ENCODE peak calls at places on chromosome 19, in nine cellular contexts. K, B, C, F, Z, P, X, M and I are unnamed samples.

GRCh38 chr19:424546-424945 is 15.6 kb upstream of the C2CD4C start:
- DNase-seq in K (no peak), P (no peak), C (no peak), M (no peak), F (no peak), B (no peak), X (no peak), Z (no peak), I (no peak)

GRCh38 chr19:35041548-35042055 is at the start of gene HPN:
- DNase-seq in M (no peak), P (peak), B (no peak), F (no peak), K (peak), X (peak), Z (no peak), C (no peak), I (no peak)

GRCh38 chr19:29988351-29988750 is 46.3 kb downstream of the URI1 start:
- DNase-seq in K (no peak), B (no peak), F (no peak), P (no peak), M (no peak), Z (no peak), C (no peak), X (no peak), I (no peak)

GRCh38 chr19:55464039-55464668 is 397 bp downstream of the C19orf85 start:
- DNase-seq in F (no peak), B (no peak), K (no peak), C (no peak), M (no peak), X (no peak), P (no peak), Z (no peak), I (no peak)

GRCh38 chr19:58581227-58582141 is 8.3 kb upstream of the MZF1 start:
- DNase-seq in Z (peak), C (peak), K (peak), P (peak), F (peak), M (peak), B (peak), X (peak), I (no peak)

GRCh38 chr19:5109560-5109959 is 140.6 kb downstream of the KDM4B start:
- DNase-seq in Z (no peak), K (no peak), X (no peak), B (no peak), P (no peak), M (no peak), F (no peak), C (no peak), I (no peak)

GRCh38 chr19:35355851-35356460 is 2.3 kb upstream of the FFAR3 start:
- DNase-seq in M (no peak), K (no peak), X (peak), P (peak), C (no peak), Z (no peak), B (no peak), F (no peak), I (no peak)

GRCh38 chr19:47157455-47158321 is 27.1 kb downstream of the SAE1 start:
- DNase-seq in C (no peak), Z (peak), B (peak), K (peak), P (no peak), M (no peak), F (no peak), X (no peak), I (no peak)

GRCh38 chr19:37506387-37507166 is at the start of gene ZNF793:
- DNase-seq in K (peak), P (peak), Z (peak), C (peak), B (peak), F (no peak), M (peak), X (peak), I (peak)

GRCh38 chr19:33664744-33665143 is 43.0 kb downstream of the CHST8 start:
- DNase-seq in M (no peak), F (no peak), Z (no peak), X (no peak), K (no peak), C (no peak), P (no peak), B (no peak), I (no peak)

GRCh38 chr19:45632468-45633196 is 6.6 kb downstream of the EML2 start:
- DNase-seq in Z (peak), P (peak), F (peak), K (peak), C (no peak), M (no peak), B (peak), X (peak), I (no peak)

GRCh38 chr19:40377876-40378385 is 12.1 kb downstream of the HIPK4 start:
- DNase-seq in B (no peak), M (no peak), C (no peak), K (no peak), X (no peak), P (no peak), Z (no peak), F (no peak), I (no peak)

GRCh38 chr19:37964109-37964508 is 57.1 kb downstream of the SIPA1L3 start:
- DNase-seq in C (no peak), M (no peak), P (no peak), B (no peak), K (no peak), X (no peak), F (no peak), Z (no peak), I (no peak)

GRCh38 chr19:4369888-4370260 is 26.5 kb downstream of the MPND start:
- DNase-seq in F (no peak), P (no peak), M (no peak), K (no peak), C (no peak), B (peak), X (no peak), Z (no peak), I (no peak)

GRCh38 chr19:43674630-43674982 is 4.6 kb upstream of the PLAUR start:
- DNase-seq in K (peak), M (no peak), P (no peak), X (no peak), B (peak), C (no peak), F (no peak), Z (no peak), I (no peak)

GRCh38 chr19:33429891-33430673 is 56.6 kb downstream of the CEBPG start:
- DNase-seq in F (no peak), X (peak), B (no peak), K (no peak), C (no peak), Z (no peak), M (no peak), P (peak), I (no peak)

GRCh38 chr19:30106417-30107095 is 164.5 kb downstream of the URI1 start:
- DNase-seq in P (no peak), X (no peak), F (no peak), K (no peak), Z (no peak), M (no peak), C (no peak), B (no peak), I (no peak)

GRCh38 chr19:3006075-3006767 is 22.9 kb downstream of the TLE2 start:
- DNase-seq in P (no peak), K (no peak), M (no peak), Z (no peak), B (no peak), F (no peak), C (no peak), X (no peak), I (no peak)

GRCh38 chr19:39402417-39403297 is 4.0 kb upstream of the ZFP36 start:
- DNase-seq in C (peak), F (peak), X (peak), B (peak), P (peak), Z (peak), K (peak), M (peak), I (peak)

GRCh38 chr19:35088514-35088913 is 27.1 kb upstream of the FXYD3 start:
- DNase-seq in Z (no peak), K (no peak), C (no peak), F (peak), X (no peak), M (no peak), B (no peak), P (no peak), I (no peak)

GRCh38 chr19:48363500-48363809 is 285 bp downstream of the TMEM143 start:
- DNase-seq in C (peak), F (no peak), Z (no peak), P (no peak), B (no peak), K (no peak), X (no peak), M (no peak), I (no peak)
- TF ChIP-seq POLR2A in C (no peak), F (no peak), Z (no peak), P (no peak), B (peak), K (no peak), X (no peak), M (no peak), I (no peak)

GRCh38 chr19:41518141-41518540 is 57.8 kb upstream of the CEACAM21 start:
- DNase-seq in P (no peak), Z (no peak), F (no peak), M (no peak), B (no peak), X (no peak), C (no peak), K (no peak), I (no peak)

GRCh38 chr19:41527079-41527478 is 48.9 kb upstream of the CEACAM21 start:
- DNase-seq in C (no peak), B (no peak), F (no peak), P (no peak), K (no peak), M (no peak), Z (no peak), X (no peak), I (no peak)

DNA sequence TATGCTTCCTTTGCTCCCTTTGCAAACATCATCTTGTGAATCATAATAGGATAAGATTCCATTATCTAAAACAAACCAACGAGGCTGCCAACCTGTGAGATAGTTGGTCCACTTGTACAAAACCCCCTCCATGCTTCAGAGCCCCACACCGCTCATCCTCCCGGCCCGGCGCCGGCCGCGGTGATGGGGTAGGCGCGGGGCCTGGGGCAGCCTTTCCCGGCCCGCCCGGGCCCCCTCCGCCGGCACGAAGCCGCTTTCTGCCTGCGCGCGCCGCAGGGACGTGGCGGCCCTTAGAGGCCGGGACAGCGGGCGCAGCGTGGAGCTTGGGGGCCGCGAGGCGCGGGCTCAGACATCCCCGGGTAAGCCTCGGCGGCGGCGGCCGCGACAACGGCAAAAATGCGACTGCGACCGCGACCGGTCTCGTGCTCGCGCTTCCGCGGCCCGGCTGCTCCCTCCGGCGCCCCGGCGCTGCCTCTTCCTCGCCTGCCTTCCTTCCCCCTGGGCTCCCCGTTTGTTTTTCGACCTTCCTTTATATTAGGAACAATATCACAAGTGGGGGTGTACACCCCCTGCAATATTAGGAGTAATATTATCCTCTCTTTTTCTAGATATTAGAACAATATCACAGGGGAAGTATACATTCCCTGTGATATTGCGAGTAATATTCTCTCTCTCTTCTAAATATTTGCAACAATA is 54.0 kb upstream of the CEACAM21 start:
- DNase-seq in M (no peak), P (no peak), X (no peak), C (no peak), Z (no peak), B (no peak), K (no peak), F (no peak), I (no peak)
- H3K4me3 ChIP-seq in M (peak), P (no peak), X (peak), C (peak), Z (peak), B (no peak), K (no peak), F (peak), I (peak)

GRCh38 chr19:1807030-1807694 is 4.9 kb downstream of the ATP8B3 start:
- DNase-seq in C (no peak), M (no peak), B (no peak), K (no peak), P (no peak), Z (no peak), F (no peak), X (no peak), I (no peak)
- H3K27ac ChIP-seq in C (no peak), M (no peak), B (no peak), K (no peak), P (no peak), Z (no peak), F (no peak), X (no peak), I (no peak)

DNA sequence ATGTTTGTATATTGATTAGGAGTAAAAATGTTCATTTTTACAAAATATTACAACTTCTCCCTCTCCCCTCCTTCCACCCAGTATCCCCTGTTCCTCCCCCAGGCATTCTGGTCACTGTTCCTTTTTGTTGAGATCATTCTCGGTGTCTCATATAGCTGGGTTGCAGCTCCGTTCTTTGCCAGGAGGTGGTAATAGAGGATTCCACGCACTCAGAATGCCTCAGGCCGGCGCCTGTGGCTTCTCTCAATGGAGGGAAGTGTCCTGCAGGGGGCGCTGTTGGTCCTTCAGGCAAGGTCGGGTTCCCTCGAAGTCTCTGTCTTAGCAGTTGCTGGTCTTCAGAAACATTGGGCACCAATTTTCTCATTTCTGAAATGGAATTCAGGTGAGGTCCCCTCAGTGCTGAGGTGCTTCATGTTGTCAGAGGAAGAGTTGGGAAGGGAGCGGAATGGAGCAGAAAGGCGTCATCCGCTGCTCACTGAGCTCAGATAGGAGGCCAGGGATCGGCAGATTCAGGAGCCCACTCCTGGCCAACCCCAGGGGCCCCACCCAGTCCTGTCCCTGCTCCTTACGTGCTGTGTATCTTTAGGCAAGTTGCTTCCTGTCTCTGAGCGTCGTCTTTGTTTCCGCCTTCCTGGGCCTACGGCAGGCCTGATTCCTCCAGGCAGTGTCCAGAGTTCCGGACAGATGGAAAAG is 10.3 kb upstream of the GARIN5A start:
- DNase-seq in P (no peak), B (no peak), X (no peak), K (no peak), M (no peak), F (no peak), Z (no peak), C (no peak), I (no peak)
- TF ChIP-seq POLR2A in P (no peak), B (no peak), X (no peak), K (no peak), M (no peak), F (no peak), Z (no peak), C (no peak), I (no peak)

DNA sequence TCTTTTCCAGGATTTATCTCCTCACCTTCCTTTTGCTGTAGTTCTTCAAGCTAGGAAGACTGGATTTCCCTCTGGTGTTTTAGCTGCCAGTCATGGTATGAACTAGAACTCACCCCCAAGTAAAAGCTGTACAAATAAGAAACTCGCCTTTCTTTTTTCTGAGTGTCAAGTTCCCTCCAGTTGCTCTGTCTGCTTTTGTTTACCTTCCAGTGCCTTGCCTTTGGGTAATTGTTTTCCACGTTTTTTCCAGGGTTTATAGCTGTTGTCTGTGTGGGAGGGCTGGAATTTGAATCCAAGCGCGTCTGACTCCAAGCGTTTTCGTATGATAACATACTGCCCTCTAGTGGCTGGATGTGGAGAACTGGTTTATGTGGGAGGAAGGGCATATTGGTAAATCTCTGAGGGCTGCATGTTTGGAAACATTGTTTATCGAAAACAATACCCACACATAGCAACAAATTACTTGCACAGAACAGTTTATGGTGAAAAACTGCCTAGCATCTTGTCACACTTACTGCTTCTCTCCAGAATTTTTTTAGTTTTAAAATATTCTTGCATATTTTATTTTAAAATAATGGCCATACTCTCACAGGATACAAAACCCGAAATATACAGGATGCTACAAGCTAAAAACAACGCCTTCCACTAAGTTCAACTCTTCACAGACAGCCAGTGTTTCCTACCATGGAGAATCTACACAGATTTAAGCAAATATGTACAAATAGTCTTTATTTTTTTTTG is 19.2 kb downstream of the RCN3 start:
- DNase-seq in B (peak), P (no peak), K (peak), Z (peak), M (peak), F (peak), C (no peak), X (no peak), I (no peak)
- H3K4me3 ChIP-seq in B (no peak), P (no peak), K (no peak), Z (no peak), M (no peak), F (peak), C (peak), X (no peak), I (no peak)

GRCh38 chr19:16293133-16294085 is 31.2 kb upstream of the KLF2 start:
- DNase-seq in Z (peak), B (peak), P (peak), K (peak), M (peak), X (peak), C (peak), F (peak), I (no peak)

GRCh38 chr19:16290692-16291091 is 33.9 kb upstream of the KLF2 start:
- DNase-seq in X (no peak), B (no peak), Z (no peak), C (no peak), M (no peak), P (no peak), K (no peak), F (no peak), I (no peak)

GRCh38 chr19:16288544-16288943 is 36.1 kb upstream of the KLF2 start:
- DNase-seq in K (no peak), M (no peak), C (no peak), Z (no peak), P (no peak), X (no peak), B (peak), F (no peak), I (no peak)

GRCh38 chr19:16285769-16286564 is 38.7 kb upstream of the KLF2 start:
- DNase-seq in M (no peak), F (no peak), B (no peak), P (peak), C (no peak), Z (no peak), X (no peak), K (no peak), I (no peak)

DNA sequence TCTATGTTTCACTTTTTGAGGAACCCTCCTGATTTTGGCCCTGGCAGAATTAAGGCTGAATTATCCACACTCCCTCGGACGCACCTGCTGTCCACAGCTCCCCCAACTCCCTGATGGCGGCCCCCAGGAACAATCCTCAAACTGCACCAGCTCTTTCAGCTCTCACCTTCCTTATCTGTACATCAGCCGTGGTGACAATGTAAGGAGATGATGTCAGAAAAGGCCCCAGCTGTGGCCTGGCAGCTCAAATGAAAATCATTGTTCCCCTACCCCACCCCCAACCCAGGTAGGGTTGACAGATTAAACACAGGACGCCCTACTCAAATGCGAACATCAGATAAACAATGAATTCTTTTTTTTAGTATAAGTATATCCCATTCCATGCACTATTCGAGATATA is 35.0 kb upstream of the KLF2 start:
- DNase-seq in M (no peak), K (no peak), C (no peak), F (no peak), X (no peak), Z (no peak), P (no peak), B (no peak), I (no peak)
- H3K27ac ChIP-seq in M (no peak), K (no peak), C (no peak), F (no peak), X (no peak), Z (no peak), P (no peak), B (no peak), I (no peak)

DNA sequence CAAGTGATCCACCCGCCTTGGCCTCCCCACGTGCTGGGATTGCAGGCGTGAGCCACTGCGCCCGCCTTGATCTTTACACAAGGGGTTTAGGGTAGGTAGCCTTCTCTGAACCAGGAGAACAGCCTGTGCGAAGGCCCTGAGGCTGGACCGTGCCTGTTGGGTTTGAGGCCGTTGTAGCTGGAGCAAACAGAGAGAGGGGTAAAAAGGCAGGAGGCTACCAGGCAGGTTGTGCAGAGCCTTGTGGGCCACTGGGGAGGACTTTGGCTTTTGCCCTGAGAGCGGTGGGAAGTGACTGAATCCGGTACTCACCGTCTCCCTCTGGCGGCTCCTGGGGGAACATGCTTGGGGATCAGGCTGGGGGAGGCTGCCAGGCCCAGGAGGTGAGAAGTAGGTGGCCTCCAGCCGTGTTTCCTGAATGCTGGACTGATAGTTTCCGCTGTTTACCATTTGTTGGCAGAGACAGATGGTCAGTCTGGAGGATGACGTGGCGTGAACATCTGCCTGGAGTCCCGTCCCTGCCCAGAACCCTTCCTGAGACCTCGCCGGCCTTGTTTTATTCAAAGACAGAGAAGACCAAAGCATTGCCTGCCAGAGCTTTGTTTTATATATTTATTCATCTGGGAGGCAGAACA is 24.6 kb downstream of the SPC24 start:
- DNase-seq in K (peak), P (peak), Z (peak), B (peak), C (no peak), M (peak), F (peak), X (peak), I (no peak)
- TF ChIP-seq POLR2A in K (no peak), P (no peak), Z (no peak), B (peak), C (no peak), M (no peak), F (no peak), X (no peak), I (no peak)